ENCODE peak calls at places on chromosomes 6 and 20, in seven cellular contexts. Q, H, E, J, Y, B and R are unnamed samples.

GRCh38 chr20:11891827-11892521 is 25.7 kb upstream of the BTBD3 start:
- DNase-seq in Q (peak), H (no peak), E (peak), J (peak), Y (peak), B (peak), R (no peak)

GRCh38 chr6:29014729-29015608 is 9.9 kb upstream of the ZNF311 start:
- DNase-seq in Q (no peak), H (no peak), E (peak), J (peak), Y (no peak), B (no peak), R (no peak)

GRCh38 chr6:169650959-169651292 is 50.9 kb downstream of the WDR27 start:
- DNase-seq in Q (no peak), H (no peak), E (no peak), J (no peak), Y (no peak), B (no peak), R (no peak)

GRCh38 chr6:96994660-96995059 is 70.1 kb downstream of the KLHL32 start:
- DNase-seq in Q (no peak), H (no peak), E (no peak), J (no peak), Y (no peak), B (no peak), R (no peak)

GRCh38 chr20:24986436-24987015 is 6.0 kb downstream of the APMAP start:
- DNase-seq in Q (no peak), H (no peak), E (no peak), J (no peak), Y (no peak), B (no peak), R (no peak)

GRCh38 chr6:3813150-3813780 is 35.9 kb upstream of the FAM50B start:
- DNase-seq in Q (peak), H (no peak), E (peak), J (no peak), Y (peak), B (peak), R (no peak)

GRCh38 chr6:154382707-154383106 is 26.1 kb upstream of the IPCEF1 start:
- DNase-seq in Q (peak), H (no peak), E (no peak), J (peak), Y (peak), B (no peak), R (no peak)

GRCh38 chr6:118812972-118813371 is 81.0 kb upstream of the ASF1A start:
- DNase-seq in Q (peak), H (no peak), E (peak), J (peak), Y (no peak), B (no peak), R (no peak)

GRCh38 chr20:64148581-64148980 is 15.7 kb upstream of the MYT1 start:
- DNase-seq in Q (no peak), H (peak), E (no peak), J (no peak), Y (no peak), B (no peak), R (no peak)

GRCh38 chr20:48196486-48196885 is 411.2 kb upstream of the SULF2 start:
- DNase-seq in Q (no peak), H (no peak), E (no peak), J (no peak), Y (no peak), B (no peak), R (no peak)

GRCh38 chr6:126180585-126180984 is 159.3 kb upstream of the CENPW start:
- DNase-seq in Q (peak), H (no peak), E (peak), J (peak), Y (no peak), B (no peak), R (no peak)

GRCh38 chr20:32509639-32510066 is 75.5 kb downstream of the NOL4L start:
- DNase-seq in Q (peak), H (no peak), E (no peak), J (no peak), Y (no peak), B (no peak), R (no peak)

GRCh38 chr6:127451388-127451787 is 7.8 kb downstream of the KIAA0408 start:
- DNase-seq in Q (no peak), H (no peak), E (no peak), J (no peak), Y (no peak), B (no peak), R (no peak)

GRCh38 chr6:78639505-78640110 is 227.7 kb upstream of the IRAK1BP1 start:
- DNase-seq in Q (no peak), H (no peak), E (no peak), J (no peak), Y (no peak), B (no peak), R (no peak)

GRCh38 chr6:161181136-161181535 is 92.7 kb downstream of the AGPAT4 start:
- DNase-seq in Q (no peak), H (no peak), E (no peak), J (no peak), Y (no peak), B (no peak), R (no peak)

GRCh38 chr20:53547664-53548239 is 45.9 kb downstream of the ZNF217 start:
- DNase-seq in Q (peak), H (no peak), E (peak), J (peak), Y (peak), B (peak), R (no peak)

GRCh38 chr20:35007413-35007812 is 51.7 kb downstream of the MYH7B start:
- DNase-seq in Q (no peak), H (peak), E (no peak), J (no peak), Y (no peak), B (peak), R (peak)

GRCh38 chr6:134551245-134551960 is 233.5 kb upstream of the SGK1 start:
- DNase-seq in Q (peak), H (no peak), E (peak), J (peak), Y (no peak), B (no peak), R (no peak)

GRCh38 chr6:20313960-20314530 is 87.6 kb upstream of the E2F3 start:
- DNase-seq in Q (no peak), H (no peak), E (no peak), J (no peak), Y (no peak), B (no peak), R (no peak)

GRCh38 chr6:43886717-43887339 is 116.8 kb downstream of the VEGFA start:
- DNase-seq in Q (no peak), H (no peak), E (no peak), J (no peak), Y (no peak), B (no peak), R (no peak)

GRCh38 chr6:56220078-56220477 is 27.3 kb downstream of the COL21A1 start:
- DNase-seq in Q (peak), H (no peak), E (peak), J (no peak), Y (no peak), B (no peak), R (no peak)

GRCh38 chr20:1955289-1955688 is 38.6 kb downstream of the PDYN start:
- DNase-seq in Q (no peak), H (no peak), E (no peak), J (no peak), Y (no peak), B (no peak), R (no peak)

GRCh38 chr6:139482184-139482751 is 107.8 kb upstream of the CITED2 start:
- DNase-seq in Q (no peak), H (no peak), E (no peak), J (no peak), Y (no peak), B (no peak), R (no peak)

GRCh38 chr20:8385247-8385646 is 253.2 kb downstream of the PLCB1 start:
- DNase-seq in Q (no peak), H (no peak), E (no peak), J (peak), Y (peak), B (no peak), R (peak)

DNA sequence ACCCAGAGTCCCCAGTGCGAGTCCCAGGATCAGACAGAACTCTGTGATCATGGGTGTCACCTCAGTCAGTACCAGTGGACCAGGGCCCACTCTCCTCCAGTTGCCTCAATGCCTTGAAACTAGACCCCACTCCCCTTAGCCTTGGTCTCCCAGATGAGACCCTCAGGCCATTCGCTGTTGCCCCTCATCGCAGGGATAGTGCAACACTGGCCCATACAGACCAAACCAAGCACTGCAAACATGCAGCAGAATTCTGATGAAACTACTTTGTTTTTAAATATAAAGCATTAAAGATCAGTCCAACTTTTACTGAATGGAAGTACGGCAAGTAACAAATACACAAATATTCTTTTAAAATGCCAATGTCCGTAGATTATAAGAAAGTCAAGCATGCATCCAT is 101.2 kb upstream of the NT5E start:
- DNase-seq in Q (no peak), H (no peak), E (no peak), J (no peak), Y (no peak), B (no peak), R (no peak)
- TF ChIP-seq CTCF in Q (no peak), H (no peak), E (peak), J (no peak), Y (no peak), B (no peak), R (no peak)

DNA sequence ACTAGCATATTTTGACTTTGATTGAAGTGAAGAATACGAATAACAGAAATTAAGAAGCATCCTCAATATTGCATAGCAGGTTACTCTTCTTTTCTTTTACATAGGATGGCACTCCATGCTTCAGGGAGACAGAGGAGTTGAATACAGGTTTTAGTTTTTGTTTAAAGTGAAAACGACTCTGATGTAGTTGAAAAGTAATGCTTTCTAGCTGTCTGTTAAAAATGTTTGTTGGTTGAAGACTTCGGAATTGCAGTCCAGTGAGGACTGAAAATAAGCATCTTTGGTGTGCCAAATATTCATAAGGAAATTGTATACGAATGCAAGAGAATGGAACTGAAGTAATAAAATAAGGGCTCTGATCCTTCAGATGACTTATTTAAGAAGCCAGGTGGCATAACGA is 618 bp upstream of the SLC16A10 start:
- DNase-seq in Q (no peak), H (no peak), E (no peak), J (no peak), Y (no peak), B (no peak), R (no peak)
- H3K4me3 ChIP-seq in Q (peak), H (peak), E (peak), J (peak), Y (peak), B (peak), R (peak)

DNA sequence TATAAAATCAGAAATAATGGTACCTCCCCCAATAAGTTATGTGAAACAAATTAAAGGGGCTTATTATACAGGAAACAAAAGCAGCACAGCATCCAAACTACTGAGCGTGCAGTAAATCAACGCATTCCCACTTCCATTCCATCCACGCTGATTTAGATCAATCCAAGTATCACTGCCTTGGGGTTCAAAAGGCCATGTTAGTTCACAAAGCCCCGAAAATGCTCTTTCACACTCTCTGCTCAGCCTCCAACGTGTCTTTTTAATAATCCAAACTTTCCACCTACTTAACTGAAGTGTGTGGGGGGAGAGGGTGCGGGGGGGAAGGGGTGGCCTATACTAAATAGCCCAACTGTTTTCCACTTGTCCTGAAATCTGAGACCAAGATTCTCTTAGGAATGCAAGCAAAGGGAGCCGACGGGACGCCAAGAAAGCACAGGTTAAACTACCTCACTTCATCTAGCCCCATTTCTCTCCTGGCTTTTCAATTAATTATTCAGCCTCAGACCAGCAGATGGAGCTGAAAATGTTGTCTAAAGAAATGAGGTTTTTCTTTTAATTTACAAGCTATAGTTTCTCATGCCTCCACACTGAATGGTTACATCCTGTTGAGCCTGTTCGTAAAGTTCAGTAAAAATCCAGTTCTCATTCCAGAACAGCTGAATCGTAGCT is 1.1 kb upstream of the NXT1 start:
- DNase-seq in Q (peak), H (no peak), E (no peak), J (no peak), Y (no peak), B (no peak), R (no peak)
- TF ChIP-seq CTCF in Q (peak), H (peak), E (peak), J (peak), Y (peak), B (peak), R (peak)

DNA sequence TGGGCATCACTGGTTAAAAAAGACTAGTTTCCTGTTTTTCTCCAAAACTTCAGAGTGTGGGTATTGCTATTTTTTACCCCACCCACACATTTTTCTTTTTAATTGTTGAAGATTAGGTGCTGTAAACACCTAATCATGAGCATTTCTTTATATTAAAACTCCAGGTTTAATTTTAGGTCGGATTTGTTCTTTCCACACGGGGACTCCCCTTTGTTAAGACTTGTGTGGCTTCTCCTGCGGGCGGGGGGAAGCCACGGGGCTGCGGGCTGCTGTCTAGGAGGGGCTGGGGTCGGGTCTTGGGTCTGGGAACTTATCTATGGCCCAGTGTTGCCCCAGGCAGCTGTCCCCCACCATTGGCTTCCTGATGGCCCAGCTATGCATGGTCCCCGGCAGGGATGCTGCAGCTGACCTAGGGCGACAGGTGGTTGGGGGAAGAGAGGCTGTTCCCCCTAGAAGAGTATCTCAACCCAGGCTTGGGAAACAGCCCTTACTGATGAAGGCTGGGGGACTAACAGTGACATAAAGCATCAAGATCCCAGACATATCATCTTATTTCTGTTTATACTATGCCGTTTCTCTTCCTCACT is 87.3 kb downstream of the HIVEP2 start:
- DNase-seq in Q (no peak), H (no peak), E (no peak), J (no peak), Y (no peak), B (no peak), R (no peak)
- H3K4me3 ChIP-seq in Q (no peak), H (no peak), E (no peak), J (no peak), Y (no peak), B (no peak), R (peak)

DNA sequence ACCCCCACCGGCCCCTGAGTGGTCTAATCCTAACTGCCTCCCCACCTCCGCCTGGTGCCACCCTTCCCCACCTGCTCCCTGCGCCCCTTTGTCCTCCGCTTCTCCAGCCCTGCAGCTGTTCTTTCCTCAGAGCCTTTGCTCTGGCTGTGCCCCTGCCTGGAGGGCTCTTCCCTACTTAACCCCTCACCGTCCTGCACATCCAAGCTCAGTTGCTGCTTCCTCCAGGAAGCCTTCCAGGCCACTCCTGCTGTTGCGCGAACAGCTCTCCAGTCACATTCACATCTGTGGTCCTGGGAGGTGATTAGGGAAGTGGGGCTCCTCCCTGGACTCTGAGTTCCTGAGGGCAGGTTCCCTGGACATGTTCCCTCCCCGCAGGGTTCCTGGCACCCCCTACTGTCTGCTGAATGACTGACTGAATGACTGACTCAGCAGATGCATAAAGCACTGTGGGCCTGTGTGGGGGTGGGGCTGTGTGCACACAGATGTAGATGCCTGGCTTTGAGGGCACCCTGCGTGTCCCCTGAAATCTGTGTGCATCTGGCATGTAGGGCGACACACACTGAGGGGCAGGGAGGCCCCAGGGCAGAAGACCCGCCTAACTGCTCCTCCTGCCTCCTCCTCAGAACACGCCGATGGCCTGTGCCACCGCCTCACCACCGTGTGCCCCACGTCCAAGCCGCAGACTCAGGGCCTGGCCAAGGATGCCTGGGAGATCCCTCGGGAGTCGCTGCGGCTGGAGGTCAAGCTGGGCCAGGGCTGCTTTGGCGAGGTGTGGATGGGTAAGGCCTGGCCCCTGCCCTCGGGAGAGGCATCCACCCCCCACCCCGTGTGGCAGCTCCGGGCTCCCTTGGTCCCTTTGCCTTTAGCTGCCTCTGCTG is 51.4 kb downstream of the SRC start:
- DNase-seq in Q (peak), H (no peak), E (peak), J (no peak), Y (no peak), B (no peak), R (no peak)
- TF ChIP-seq CTCF in Q (peak), H (no peak), E (no peak), J (no peak), Y (no peak), B (no peak), R (no peak)

DNA sequence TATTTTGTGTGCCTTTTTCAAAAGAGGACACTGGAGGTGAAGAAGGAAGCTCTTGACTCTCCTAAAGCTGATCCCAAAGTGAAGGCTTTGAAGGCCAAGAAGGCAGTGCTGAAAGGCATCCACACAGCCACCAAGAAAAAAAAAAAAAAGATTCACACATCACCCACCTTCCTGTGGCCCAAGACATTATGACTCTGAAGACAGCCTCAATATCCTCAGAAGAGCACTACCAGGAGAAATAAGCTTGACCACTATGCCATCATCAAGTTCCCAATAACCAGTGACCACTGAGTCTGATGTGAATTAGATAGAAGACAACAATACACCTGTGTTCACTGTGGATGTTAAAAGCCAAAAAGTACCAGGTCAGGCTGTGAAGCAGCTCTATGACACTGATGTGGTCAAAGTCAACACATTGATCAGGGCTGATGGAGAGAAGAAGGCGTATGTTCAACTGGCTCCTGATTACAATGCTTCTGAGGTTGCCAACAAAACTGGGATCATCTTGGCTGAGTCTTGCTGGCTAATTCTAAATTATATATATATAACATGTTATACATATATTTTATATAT is 59.4 kb downstream of the PLCG1 start:
- DNase-seq in Q (no peak), H (no peak), E (no peak), J (no peak), Y (no peak), B (no peak), R (no peak)
- H3K4me3 ChIP-seq in Q (no peak), H (no peak), E (no peak), J (no peak), Y (no peak), B (no peak), R (no peak)

GRCh38 chr6:40780626-40781025 is 193.5 kb upstream of the LRFN2 start:
- DNase-seq in Q (no peak), H (no peak), E (no peak), J (no peak), Y (no peak), B (no peak), R (no peak)

GRCh38 chr6:40778186-40778585 is 191.0 kb upstream of the LRFN2 start:
- DNase-seq in Q (peak), H (no peak), E (peak), J (peak), Y (no peak), B (no peak), R (no peak)

GRCh38 chr6:40779399-40779798 is 192.2 kb upstream of the LRFN2 start:
- DNase-seq in Q (peak), H (no peak), E (peak), J (peak), Y (no peak), B (no peak), R (no peak)

GRCh38 chr6:40778918-40779317 is 191.8 kb upstream of the LRFN2 start:
- DNase-seq in Q (no peak), H (no peak), E (no peak), J (no peak), Y (peak), B (no peak), R (no peak)

DNA sequence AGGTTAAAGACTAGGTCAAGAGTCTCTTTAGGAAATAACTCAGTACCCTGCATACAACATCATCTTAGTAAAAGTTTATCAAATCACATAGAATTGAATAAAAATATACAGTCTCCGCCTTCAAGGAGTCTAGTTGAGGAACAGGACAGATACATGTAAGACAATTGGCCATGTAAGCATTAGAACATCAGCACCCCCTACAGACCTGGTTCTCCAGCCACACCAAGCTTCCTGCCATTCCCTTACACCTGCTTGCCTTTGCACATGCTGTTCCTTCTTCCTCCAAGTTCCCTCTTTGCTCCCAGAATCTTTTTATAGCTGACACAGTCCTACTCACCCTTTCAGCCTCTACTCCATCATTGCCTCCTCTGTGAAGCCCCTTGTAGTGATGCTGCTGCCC is 187.8 kb upstream of the LRFN2 start:
- DNase-seq in Q (no peak), H (no peak), E (no peak), J (no peak), Y (no peak), B (no peak), R (no peak)
- TF ChIP-seq CTCF in Q (no peak), H (no peak), E (no peak), J (no peak), Y (no peak), B (no peak), R (no peak)